ENCODE peak calls at places on chromosomes 12 and 14, in six cellular contexts. One of them, this sample, is unnamed.

GRCh38 chr14:105093426-105094192 is 28.4 kb upstream of the GPR132 start:
- DNase-seq in HTR-8/SVneo: peak; percentile 91
- DNase-seq in upper lobe of left lung: peak; percentile 96
- DNase-seq in GM20000: peak; percentile 94
- DNase-seq in left ventricle myocardium superior: peak; percentile 88
- DNase-seq in OCI-LY7: no peak
- DNase-seq in this sample: peak; percentile 64

GRCh38 chr12:122420471-122421262 is 1.8 kb downstream of the CLIP1 start:
- DNase-seq in HTR-8/SVneo: no peak
- DNase-seq in upper lobe of left lung: no peak
- DNase-seq in GM20000: no peak
- DNase-seq in left ventricle myocardium superior: no peak
- DNase-seq in OCI-LY7: no peak
- DNase-seq in this sample: no peak

GRCh38 chr12:31589896-31590729 is 823 bp downstream of the DENND5B start:
- DNase-seq in HTR-8/SVneo: peak; percentile 57
- DNase-seq in upper lobe of left lung: peak; percentile 92
- DNase-seq in GM20000: peak; percentile 70
- DNase-seq in left ventricle myocardium superior: peak; percentile 83
- DNase-seq in OCI-LY7: peak; percentile 81
- DNase-seq in this sample: peak; percentile 92

GRCh38 chr12:53103860-53104305 is 597 bp downstream of the SOAT2 start:
- DNase-seq in HTR-8/SVneo: no peak
- DNase-seq in upper lobe of left lung: no peak
- DNase-seq in GM20000: peak; percentile 30
- DNase-seq in left ventricle myocardium superior: no peak
- DNase-seq in OCI-LY7: peak; percentile 72
- DNase-seq in this sample: peak; percentile 83

GRCh38 chr12:19462441-19462840 is 23.1 kb downstream of the AEBP2 start:
- DNase-seq in HTR-8/SVneo: no peak
- DNase-seq in upper lobe of left lung: no peak
- DNase-seq in GM20000: no peak
- DNase-seq in left ventricle myocardium superior: no peak
- DNase-seq in OCI-LY7: no peak
- DNase-seq in this sample: no peak

GRCh38 chr14:31964490-31964889 is 112.6 kb upstream of the ARHGAP5 start:
- DNase-seq in HTR-8/SVneo: no peak
- DNase-seq in upper lobe of left lung: no peak
- DNase-seq in GM20000: no peak
- DNase-seq in left ventricle myocardium superior: no peak
- DNase-seq in OCI-LY7: no peak
- DNase-seq in this sample: no peak

GRCh38 chr12:26870491-26871419 is 37.8 kb upstream of the ITPR2 start:
- DNase-seq in HTR-8/SVneo: no peak
- DNase-seq in upper lobe of left lung: no peak
- DNase-seq in GM20000: no peak
- DNase-seq in left ventricle myocardium superior: peak; percentile 56
- DNase-seq in OCI-LY7: no peak
- DNase-seq in this sample: peak; percentile 85

GRCh38 chr14:82500222-82500621 is 966.6 kb upstream of the SEL1L start:
- DNase-seq in HTR-8/SVneo: no peak
- DNase-seq in upper lobe of left lung: no peak
- DNase-seq in GM20000: no peak
- DNase-seq in left ventricle myocardium superior: no peak
- DNase-seq in OCI-LY7: no peak
- DNase-seq in this sample: no peak

GRCh38 chr14:91896419-91896818 is 29.1 kb upstream of the TC2N start:
- DNase-seq in HTR-8/SVneo: no peak
- DNase-seq in upper lobe of left lung: no peak
- DNase-seq in GM20000: no peak
- DNase-seq in left ventricle myocardium superior: no peak
- DNase-seq in OCI-LY7: no peak
- DNase-seq in this sample: no peak

GRCh38 chr12:49790741-49791140 is 37.5 kb downstream of the NCKAP5L start:
- DNase-seq in HTR-8/SVneo: no peak
- DNase-seq in upper lobe of left lung: peak; percentile 39
- DNase-seq in GM20000: no peak
- DNase-seq in left ventricle myocardium superior: no peak
- DNase-seq in OCI-LY7: no peak
- DNase-seq in this sample: no peak

GRCh38 chr12:31922341-31923062 is 36.7 kb upstream of the RESF1 start:
- DNase-seq in HTR-8/SVneo: no peak
- DNase-seq in upper lobe of left lung: no peak
- DNase-seq in GM20000: no peak
- DNase-seq in left ventricle myocardium superior: no peak
- DNase-seq in OCI-LY7: peak; percentile 57
- DNase-seq in this sample: peak; percentile 47

GRCh38 chr12:119681953-119682352 is 14.0 kb downstream of the PRKAB1 start:
- DNase-seq in HTR-8/SVneo: no peak
- DNase-seq in upper lobe of left lung: no peak
- DNase-seq in GM20000: peak; percentile 66
- DNase-seq in left ventricle myocardium superior: no peak
- DNase-seq in OCI-LY7: no peak
- DNase-seq in this sample: no peak

GRCh38 chr14:52988153-52988552 is 37.3 kb upstream of the FERMT2 start:
- DNase-seq in HTR-8/SVneo: no peak
- DNase-seq in upper lobe of left lung: no peak
- DNase-seq in GM20000: no peak
- DNase-seq in left ventricle myocardium superior: no peak
- DNase-seq in OCI-LY7: no peak
- DNase-seq in this sample: no peak

GRCh38 chr12:92007787-92008186 is 137.9 kb downstream of the BTG1 start:
- DNase-seq in HTR-8/SVneo: no peak
- DNase-seq in upper lobe of left lung: peak; percentile 28
- DNase-seq in GM20000: no peak
- DNase-seq in left ventricle myocardium superior: no peak
- DNase-seq in OCI-LY7: no peak
- DNase-seq in this sample: peak; percentile 24

GRCh38 chr12:6567824-6568617 is at the start of gene NOP2:
- DNase-seq in HTR-8/SVneo: peak; percentile 98
- DNase-seq in upper lobe of left lung: peak; percentile 97
- DNase-seq in GM20000: peak; percentile 92
- DNase-seq in left ventricle myocardium superior: peak; percentile 95
- DNase-seq in OCI-LY7: peak; percentile 92
- DNase-seq in this sample: peak; percentile 95

GRCh38 chr14:93073833-93074769 is 41.6 kb downstream of the ITPK1 start:
- DNase-seq in HTR-8/SVneo: no peak
- DNase-seq in upper lobe of left lung: no peak
- DNase-seq in GM20000: no peak
- DNase-seq in left ventricle myocardium superior: peak; percentile 69
- DNase-seq in OCI-LY7: peak; percentile 21
- DNase-seq in this sample: peak; percentile 95

GRCh38 chr12:1719139-1719538 is 28.3 kb downstream of the ADIPOR2 start:
- DNase-seq in HTR-8/SVneo: no peak
- DNase-seq in upper lobe of left lung: no peak
- DNase-seq in GM20000: no peak
- DNase-seq in left ventricle myocardium superior: no peak
- DNase-seq in OCI-LY7: no peak
- DNase-seq in this sample: no peak

GRCh38 chr12:123149828-123150272 is 1.0 kb downstream of the PITPNM2 start:
- DNase-seq in HTR-8/SVneo: no peak
- DNase-seq in upper lobe of left lung: no peak
- DNase-seq in GM20000: peak; percentile 28
- DNase-seq in left ventricle myocardium superior: no peak
- DNase-seq in OCI-LY7: no peak
- DNase-seq in this sample: no peak

GRCh38 chr12:19131020-19131431 is 1.5 kb downstream of the PLEKHA5 start:
- DNase-seq in HTR-8/SVneo: peak; percentile 14
- DNase-seq in upper lobe of left lung: no peak
- DNase-seq in GM20000: peak; percentile 20
- DNase-seq in left ventricle myocardium superior: peak; percentile 40
- DNase-seq in OCI-LY7: no peak
- DNase-seq in this sample: peak; percentile 35

GRCh38 chr14:31934767-31935266 is 142.3 kb upstream of the ARHGAP5 start:
- DNase-seq in HTR-8/SVneo: peak; percentile 58
- DNase-seq in upper lobe of left lung: no peak
- DNase-seq in GM20000: no peak
- DNase-seq in left ventricle myocardium superior: peak; percentile 37
- DNase-seq in OCI-LY7: no peak
- DNase-seq in this sample: peak; percentile 40

GRCh38 chr14:105064721-105065143 is 498 bp downstream of the GPR132 start:
- DNase-seq in HTR-8/SVneo: peak; percentile 52
- DNase-seq in upper lobe of left lung: peak; percentile 76
- DNase-seq in GM20000: no peak
- DNase-seq in left ventricle myocardium superior: peak; percentile 45
- DNase-seq in OCI-LY7: no peak
- DNase-seq in this sample: peak; percentile 35

GRCh38 chr12:57096099-57096572 is 7.2 kb downstream of the NAB2 start:
- DNase-seq in HTR-8/SVneo: no peak
- DNase-seq in upper lobe of left lung: no peak
- DNase-seq in GM20000: peak; percentile 3
- DNase-seq in left ventricle myocardium superior: no peak
- DNase-seq in OCI-LY7: no peak
- DNase-seq in this sample: no peak

GRCh38 chr12:89016970-89017778 is 335.1 kb downstream of the DUSP6 start:
- DNase-seq in HTR-8/SVneo: peak; percentile 37
- DNase-seq in upper lobe of left lung: peak; percentile 24
- DNase-seq in GM20000: peak; percentile 32
- DNase-seq in left ventricle myocardium superior: no peak
- DNase-seq in OCI-LY7: peak; percentile 71
- DNase-seq in this sample: peak; percentile 79

GRCh38 chr14:34843011-34843554 is 32.1 kb downstream of the BAZ1A start:
- DNase-seq in HTR-8/SVneo: peak; percentile 43
- DNase-seq in upper lobe of left lung: no peak
- DNase-seq in GM20000: peak; percentile 10
- DNase-seq in left ventricle myocardium superior: no peak
- DNase-seq in OCI-LY7: no peak
- DNase-seq in this sample: peak; percentile 48

GRCh38 chr14:99755629-99756603 is 37.3 kb upstream of the EML1 start:
- DNase-seq in HTR-8/SVneo: peak; percentile 92
- DNase-seq in upper lobe of left lung: peak; percentile 90
- DNase-seq in GM20000: no peak
- DNase-seq in left ventricle myocardium superior: peak; percentile 90
- DNase-seq in OCI-LY7: no peak
- DNase-seq in this sample: no peak

GRCh38 chr12:48023386-48023785 is 19.1 kb upstream of the COL2A1 start:
- DNase-seq in HTR-8/SVneo: no peak
- DNase-seq in upper lobe of left lung: no peak
- DNase-seq in GM20000: no peak
- DNase-seq in left ventricle myocardium superior: peak; percentile 77
- DNase-seq in OCI-LY7: no peak
- DNase-seq in this sample: no peak

GRCh38 chr12:102479099-102479887 is 1.1 kb downstream of the IGF1 start:
- DNase-seq in HTR-8/SVneo: no peak
- DNase-seq in upper lobe of left lung: no peak
- DNase-seq in GM20000: peak; percentile 22
- DNase-seq in left ventricle myocardium superior: no peak
- DNase-seq in OCI-LY7: no peak
- DNase-seq in this sample: no peak

GRCh38 chr14:104650057-104650980 is 39.1 kb upstream of the INF2 start:
- DNase-seq in HTR-8/SVneo: peak; percentile 85
- DNase-seq in upper lobe of left lung: peak; percentile 95
- DNase-seq in GM20000: peak; percentile 93
- DNase-seq in left ventricle myocardium superior: peak; percentile 83
- DNase-seq in OCI-LY7: peak; percentile 77
- DNase-seq in this sample: peak; percentile 65

GRCh38 chr12:4156317-4156716 is 117.2 kb upstream of the CCND2 start:
- DNase-seq in HTR-8/SVneo: no peak
- DNase-seq in upper lobe of left lung: no peak
- DNase-seq in GM20000: no peak
- DNase-seq in left ventricle myocardium superior: no peak
- DNase-seq in OCI-LY7: no peak
- DNase-seq in this sample: peak; percentile 78

GRCh38 chr12:95653761-95654546 is 102.7 kb upstream of the USP44 start:
- DNase-seq in HTR-8/SVneo: peak; percentile 50
- DNase-seq in upper lobe of left lung: no peak
- DNase-seq in GM20000: no peak
- DNase-seq in left ventricle myocardium superior: peak; percentile 48
- DNase-seq in OCI-LY7: peak; percentile 10
- DNase-seq in this sample: peak; percentile 18

GRCh38 chr14:65961004-65961403 is 525.2 kb upstream of the CCDC196 start:
- DNase-seq in HTR-8/SVneo: peak; percentile 41
- DNase-seq in upper lobe of left lung: no peak
- DNase-seq in GM20000: peak; percentile 58
- DNase-seq in left ventricle myocardium superior: peak; percentile 58
- DNase-seq in OCI-LY7: peak; percentile 41
- DNase-seq in this sample: peak; percentile 62

GRCh38 chr12:20446836-20447235 is 78.5 kb downstream of the PDE3A start:
- DNase-seq in HTR-8/SVneo: no peak
- DNase-seq in upper lobe of left lung: no peak
- DNase-seq in GM20000: no peak
- DNase-seq in left ventricle myocardium superior: no peak
- DNase-seq in OCI-LY7: no peak
- DNase-seq in this sample: no peak

GRCh38 chr12:25433581-25434325 is 119.3 kb downstream of the LMNTD1 start:
- DNase-seq in HTR-8/SVneo: peak; percentile 22
- DNase-seq in upper lobe of left lung: no peak
- DNase-seq in GM20000: no peak
- DNase-seq in left ventricle myocardium superior: no peak
- DNase-seq in OCI-LY7: no peak
- DNase-seq in this sample: no peak

GRCh38 chr12:92927436-92928116 is 1.5 kb downstream of the EEA1 start:
- DNase-seq in HTR-8/SVneo: no peak
- DNase-seq in upper lobe of left lung: no peak
- DNase-seq in GM20000: peak; percentile 49
- DNase-seq in left ventricle myocardium superior: no peak
- DNase-seq in OCI-LY7: peak; percentile 18
- DNase-seq in this sample: peak; percentile 45

GRCh38 chr12:99390707-99391106 is 256.8 kb upstream of the GARIN6 start:
- DNase-seq in HTR-8/SVneo: peak; percentile 11
- DNase-seq in upper lobe of left lung: peak; percentile 5
- DNase-seq in GM20000: peak; percentile 14
- DNase-seq in left ventricle myocardium superior: no peak
- DNase-seq in OCI-LY7: no peak
- DNase-seq in this sample: peak; percentile 25

GRCh38 chr14:106277503-106277902 is 751.1 kb downstream of the TMEM121 start:
- DNase-seq in HTR-8/SVneo: no peak
- DNase-seq in upper lobe of left lung: peak; percentile 74
- DNase-seq in GM20000: peak; percentile 48
- DNase-seq in left ventricle myocardium superior: no peak
- DNase-seq in OCI-LY7: peak; percentile 41
- DNase-seq in this sample: peak; percentile 8

GRCh38 chr14:101561145-101561896 is at the start of gene DIO3:
- DNase-seq in HTR-8/SVneo: peak; percentile 66
- DNase-seq in upper lobe of left lung: peak; percentile 85
- DNase-seq in GM20000: no peak
- DNase-seq in left ventricle myocardium superior: no peak
- DNase-seq in OCI-LY7: no peak
- DNase-seq in this sample: no peak